ENCODE peak calls at places on chromosome 18, in five cellular contexts. L is stimulated activated naive CD8-positive, alpha-beta T cell treated with anti-CD3 and anti-CD28 coated beads, Interleukin-15, Interleukin-2, amounts not matched to agents 100 U/mL and 50 U/mL, for 24 hours; B is upper lobe of right lung; P is effector memory CD8-positive, alpha-beta T cell; I is activated T-cell treated with anti-CD3 and anti-CD28 coated beads, Interleukin-2, amount 50 U/mL, for 72 hours. K is an unnamed sample.

GRCh38 chr18:50079571-50080295 is 115.2 kb downstream of the MYO5B start:
- ATAC-seq in L (no peak), B (peak), P (no peak), I (no peak), K (no peak)

GRCh38 chr18:66066191-66066590 is 315.4 kb downstream of the CDH7 start:
- ATAC-seq in L (no peak), B (no peak), P (no peak), I (no peak), K (no peak)

GRCh38 chr18:9557250-9557943 is 57.0 kb downstream of the PPP4R1 start:
- ATAC-seq in L (no peak), B (no peak), P (no peak), I (no peak), K (no peak)

GRCh38 chr18:70659026-70659726 is 370.3 kb downstream of the SOCS6 start:
- ATAC-seq in L (peak), B (peak), P (peak), I (peak), K (peak)

GRCh38 chr18:67517224-67517765 is 775 bp upstream of the DSEL start:
- ATAC-seq in L (no peak), B (peak), P (no peak), I (no peak), K (no peak)

GRCh38 chr18:26462304-26462703 is 86.0 kb downstream of the KCTD1 start:
- ATAC-seq in L (no peak), B (no peak), P (no peak), I (no peak), K (no peak)

GRCh38 chr18:44895176-44895798 is 214.6 kb downstream of the SETBP1 start:
- ATAC-seq in L (peak), B (peak), P (no peak), I (peak), K (peak)

GRCh38 chr18:34483198-34483597 is 226.9 kb upstream of the DTNA start:
- ATAC-seq in L (no peak), B (no peak), P (no peak), I (no peak), K (no peak)

GRCh38 chr18:76687271-76688006 is 134.9 kb upstream of the ZNF236 start:
- ATAC-seq in L (peak), B (peak), P (peak), I (peak), K (peak)

GRCh38 chr18:49089049-49089448 is 138.3 kb upstream of the SMAD7 start:
- ATAC-seq in L (no peak), B (no peak), P (no peak), I (no peak), K (no peak)

GRCh38 chr18:35088931-35089330 is 47.7 kb downstream of the MAPRE2 start:
- ATAC-seq in L (no peak), B (no peak), P (no peak), I (no peak), K (no peak)

GRCh38 chr18:61157451-61157850 is 175.8 kb upstream of the CDH20 start:
- ATAC-seq in L (no peak), B (no peak), P (no peak), I (no peak), K (no peak)

GRCh38 chr18:12628706-12629702 is 28.9 kb downstream of the SPIRE1 start:
- ATAC-seq in L (no peak), B (no peak), P (no peak), I (peak), K (peak)

GRCh38 chr18:3449702-3450357 is at the start of gene TGIF1:
- ATAC-seq in L (no peak), B (peak), P (no peak), I (no peak), K (no peak)

GRCh38 chr18:63705401-63705800 is 2.6 kb downstream of the SERPINB11 start:
- ATAC-seq in L (no peak), B (no peak), P (no peak), I (no peak), K (no peak)

GRCh38 chr18:8139971-8140406 is 469.2 kb upstream of the RAB12 start:
- ATAC-seq in L (no peak), B (no peak), P (no peak), I (no peak), K (no peak)

GRCh38 chr18:34901299-34901698 is 139.9 kb upstream of the MAPRE2 start:
- ATAC-seq in L (no peak), B (no peak), P (no peak), I (no peak), K (no peak)